ENCODE peak calls at places on chromosome 17, in six cellular contexts. Z is AG09319, H is cardiac fibroblast, U is B cell, S is heart right ventricle, O is RWPE1. Q is an unnamed sample.

GRCh38 chr17:5837055-5837491 is 233.1 kb upstream of the WSCD1 start:
- DNase-seq in Z (no peak), H (no peak), U (no peak), S (no peak), O (peak; percentile 83), Q (no peak)

GRCh38 chr17:79982986-79983385 is 52.7 kb downstream of the TBC1D16 start:
- DNase-seq in Z (no peak), H (no peak), U (no peak), S (no peak), O (no peak), Q (no peak)

GRCh38 chr17:57488856-57489255 is 232.5 kb downstream of the MSI2 start:
- DNase-seq in Z (no peak), H (no peak), U (no peak), S (peak; percentile 39), O (no peak), Q (no peak)

GRCh38 chr17:68591583-68591982 is 9.6 kb downstream of the FAM20A start:
- DNase-seq in Z (no peak), H (peak; percentile 34), U (no peak), S (peak; percentile 31), O (no peak), Q (peak; percentile 9)

GRCh38 chr17:81906476-81907218 is 4.6 kb downstream of the PCYT2 start:
- DNase-seq in Z (no peak), H (no peak), U (no peak), S (peak; percentile 14), O (no peak), Q (no peak)

GRCh38 chr17:45342306-45342705 is 25.5 kb upstream of the MAP3K14 start:
- DNase-seq in Z (no peak), H (no peak), U (no peak), S (no peak), O (no peak), Q (no peak)

GRCh38 chr17:57553525-57553924 is 191.6 kb downstream of the CCDC182 start:
- DNase-seq in Z (no peak), H (peak; percentile 68), U (no peak), S (no peak), O (no peak), Q (no peak)

GRCh38 chr17:13385481-13385907 is 216.2 kb downstream of the HS3ST3A1 start:
- DNase-seq in Z (no peak), H (no peak), U (no peak), S (no peak), O (no peak), Q (no peak)

GRCh38 chr17:73541111-73541510 is 103.1 kb downstream of the SDK2 start:
- DNase-seq in Z (no peak), H (no peak), U (no peak), S (no peak), O (no peak), Q (no peak)

GRCh38 chr17:76398523-76399174 is 14.2 kb downstream of the SPHK1 start:
- DNase-seq in Z (no peak), H (no peak), U (no peak), S (no peak), O (no peak), Q (no peak)

GRCh38 chr17:16444258-16444886 is 29.0 kb downstream of the TRPV2 start:
- DNase-seq in Z (no peak), H (no peak), U (no peak), S (no peak), O (no peak), Q (no peak)

GRCh38 chr17:82020874-82021727 is 1.6 kb downstream of the CENPX start:
- DNase-seq in Z (peak; percentile 49), H (peak; percentile 84), U (no peak), S (peak; percentile 71), O (peak; percentile 56), Q (peak; percentile 84)

GRCh38 chr17:37802712-37803416 is 58.0 kb upstream of the HNF1B start:
- DNase-seq in Z (peak; percentile 23), H (peak; percentile 73), U (no peak), S (no peak), O (no peak), Q (no peak)
- TF ChIP-seq CTCF in Z (no peak), H (no peak), U (no peak), S (no peak), O (no peak), Q (no peak)

GRCh38 chr17:51166198-51166986 is at the start of gene NME2:
- DNase-seq in Z (peak; percentile 66), H (peak; percentile 86), U (peak; percentile 77), S (peak; percentile 93), O (peak; percentile 93), Q (peak; percentile 68)
- TF ChIP-seq CTCF in Z (no peak), H (no peak), U (no peak), S (no peak), O (no peak), Q (no peak)

DNA sequence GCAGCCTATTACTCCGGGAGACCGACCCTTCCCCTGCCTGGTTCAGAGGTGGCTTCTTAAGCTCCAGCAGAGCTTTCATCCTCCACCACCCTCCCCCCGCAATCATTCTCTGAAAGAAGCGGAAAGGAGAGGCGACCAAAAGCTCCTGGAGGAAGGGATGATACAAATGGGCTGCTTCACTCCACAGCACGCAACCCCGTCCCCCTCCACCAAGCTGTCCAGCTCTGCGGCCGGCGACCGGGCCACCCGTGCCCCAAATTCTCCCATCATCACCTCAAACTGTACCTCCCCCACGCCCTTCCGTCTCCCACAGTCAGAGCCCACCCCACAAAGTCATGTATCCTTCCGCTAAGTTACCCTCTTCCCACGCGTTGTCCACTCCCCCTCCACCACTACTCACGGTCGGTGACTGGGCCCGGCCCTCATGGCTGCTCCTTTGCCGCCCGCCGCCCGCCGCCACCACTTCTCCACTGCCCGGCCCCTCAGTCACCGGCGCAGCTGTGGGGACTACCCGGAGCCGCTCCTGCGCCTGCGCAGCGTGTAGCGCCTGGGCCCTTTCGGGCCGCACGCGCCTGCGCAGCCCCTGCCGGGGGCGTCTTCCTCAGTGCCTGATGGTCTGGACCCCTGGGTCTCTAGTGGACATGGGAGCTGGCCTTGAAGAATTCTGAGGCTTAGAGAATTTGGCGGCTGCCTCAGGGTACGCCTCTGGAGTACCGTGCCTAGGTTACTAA is at the start of gene FAM222B:
- DNase-seq in Z (peak; percentile 45), H (peak; percentile 86), U (peak; percentile 88), S (peak; percentile 89), O (peak; percentile 95), Q (peak; percentile 90)
- TF ChIP-seq CTCF in Z (no peak), H (no peak), U (no peak), S (no peak), O (no peak), Q (no peak)

GRCh38 chr17:40445769-40446468 is 2.7 kb downstream of the IGFBP4 start:
- DNase-seq in Z (no peak), H (peak; percentile 50), U (no peak), S (no peak), O (no peak), Q (no peak)
- TF ChIP-seq CTCF in Z (no peak), H (peak; percentile 21), U (no peak), S (no peak), O (no peak), Q (no peak)

Q was measured in activated CD8-positive, alpha-beta T cell treated with anti-CD3 and anti-CD28 coated beads for 36 hours.